ENCODE peak calls at places on chromosomes 4 and X, in six cellular contexts. F is MM.1S; T is cardiac fibroblast; E is CD4-positive, CD25-positive, alpha-beta regulatory T cell; R is fibroblast of lung; U is lower leg skin. C is an unnamed sample.

GRCh38 chrX:39896951-39897740 is 200.6 kb downstream of the BCOR start:
- DNase-seq in R (peak), F (no peak), U (no peak), E (no peak), T (peak), C (no peak)

GRCh38 chrX:131067846-131068745 is 9.9 kb downstream of the ARHGAP36 start:
- DNase-seq in U (no peak), E (no peak), T (no peak), F (no peak), R (no peak), C (peak)

GRCh38 chrX:619451-619811 is 11.2 kb upstream of the SHOX start:
- DNase-seq in U (peak), R (no peak), T (no peak), F (no peak), E (no peak), C (no peak)

GRCh38 chr4:112589207-112589606 is 47.5 kb downstream of the ZGRF1 start:
- DNase-seq in E (no peak), F (no peak), U (no peak), R (peak), T (peak), C (no peak)

GRCh38 chr4:55791666-55792065 is 27.9 kb upstream of the EXOC1L start:
- DNase-seq in U (no peak), T (peak), E (no peak), F (no peak), R (peak), C (no peak)

GRCh38 chr4:165563851-165564250 is 185.0 kb downstream of the CPE start:
- DNase-seq in F (no peak), E (no peak), U (no peak), T (no peak), R (peak), C (no peak)

GRCh38 chrX:112808007-112808406 is 32.6 kb downstream of the AMOT start:
- DNase-seq in E (no peak), U (no peak), T (no peak), F (no peak), R (no peak), C (no peak)

GRCh38 chrX:15242899-15243555 is 26.9 kb downstream of the ASB9 start:
- DNase-seq in R (peak), E (peak), F (peak), U (no peak), T (peak), C (peak)

GRCh38 chrX:132023117-132023895 is at the start of gene STK26:
- DNase-seq in U (peak), F (peak), E (peak), R (peak), T (peak), C (peak)

GRCh38 chr4:162866565-162866964 is 300.1 kb downstream of the NAF1 start:
- DNase-seq in U (no peak), T (no peak), R (no peak), F (no peak), E (no peak), C (no peak)

GRCh38 chr4:101140228-101140627 is 207.1 kb downstream of the PPP3CA start:
- DNase-seq in R (no peak), F (no peak), T (no peak), E (no peak), U (no peak), C (no peak)

DNA sequence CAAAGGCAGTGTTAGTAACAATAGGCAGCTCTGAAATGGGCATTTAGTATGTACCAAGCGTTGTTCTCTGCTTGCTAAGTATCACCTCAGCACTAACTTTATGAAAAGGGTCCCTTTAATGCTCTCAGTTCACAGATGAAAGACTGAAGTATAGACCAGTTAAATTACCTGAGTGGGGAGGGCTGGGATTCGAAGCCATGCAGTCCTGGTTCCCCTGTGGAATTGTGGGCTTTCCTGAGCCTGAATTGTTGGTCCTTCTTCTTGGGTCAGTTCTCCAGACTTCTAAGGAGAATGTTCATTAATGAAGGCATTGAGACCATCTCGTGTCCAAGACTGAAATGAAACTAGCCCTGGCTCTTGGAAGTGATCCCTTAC is 7.7 kb upstream of the PRDM8 start:
- DNase-seq in U (no peak), R (no peak), T (no peak), F (no peak), E (no peak), C (no peak)
- H3K4me3 ChIP-seq in U (no peak), R (peak), T (no peak), F (no peak), E (no peak), C (no peak)

GRCh38 chr4:183908284-183908683 is 3.2 kb downstream of the STOX2 start:
- DNase-seq in E (no peak), F (no peak), U (no peak), R (no peak), T (no peak), C (no peak)
- H3K4me3 ChIP-seq in E (no peak), F (no peak), U (no peak), R (no peak), T (no peak), C (no peak)

DNA sequence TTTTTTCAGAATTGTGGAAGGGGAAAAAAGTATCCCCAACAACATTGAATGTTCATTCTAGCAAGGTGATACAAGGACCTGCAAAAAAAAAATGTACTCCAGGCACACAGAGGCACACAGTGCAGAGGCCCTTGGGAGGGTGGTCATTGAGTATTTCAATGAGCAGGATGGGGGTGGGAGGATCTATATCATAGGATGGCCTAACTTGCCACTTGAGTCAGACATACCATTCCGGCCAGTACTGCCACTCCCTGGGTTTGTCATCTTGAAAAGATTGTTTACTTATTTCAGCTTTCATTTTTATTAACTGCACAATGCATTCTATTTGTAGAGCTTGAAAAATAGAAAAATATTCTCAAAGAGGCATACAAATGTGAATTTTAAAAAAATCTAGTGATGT is 18.7 kb downstream of the ZNF595 start:
- DNase-seq in T (no peak), E (no peak), F (no peak), U (no peak), R (no peak), C (no peak)
- H3K4me3 ChIP-seq in T (no peak), E (no peak), F (no peak), U (no peak), R (no peak), C (no peak)

GRCh38 chr4:151719045-151719743 is 41.6 kb downstream of the GATB start:
- DNase-seq in R (no peak), U (no peak), F (no peak), T (peak), E (no peak), C (no peak)
- H3K4me3 ChIP-seq in R (no peak), U (no peak), F (no peak), T (no peak), E (no peak), C (no peak)

GRCh38 chr4:86845593-86845992 is 3.6 kb downstream of the SLC10A6 start:
- DNase-seq in R (no peak), T (no peak), F (no peak), E (no peak), U (peak), C (no peak)

GRCh38 chr4:86846921-86847320 is 2.3 kb downstream of the SLC10A6 start:
- DNase-seq in E (no peak), F (no peak), T (peak), R (peak), U (no peak), C (no peak)

GRCh38 chr4:86847576-86847975 is 1.6 kb downstream of the SLC10A6 start:
- DNase-seq in T (no peak), U (no peak), F (no peak), R (no peak), E (no peak), C (no peak)

GRCh38 chr4:86848732-86849617 is at the start of gene SLC10A6:
- DNase-seq in U (peak), T (peak), R (no peak), F (no peak), E (no peak), C (no peak)

GRCh38 chr4:86848136-86848535 is 1.0 kb downstream of the SLC10A6 start:
- DNase-seq in U (no peak), T (no peak), E (no peak), F (no peak), R (peak), C (no peak)
- H3K4me3 ChIP-seq in U (peak), T (no peak), E (no peak), F (no peak), R (no peak), C (no peak)

GRCh38 chrX:153884136-153885076 is 1.6 kb downstream of the L1CAM start:
- DNase-seq in E (no peak), F (no peak), T (no peak), U (no peak), R (no peak), C (no peak)
- H3K4me3 ChIP-seq in E (no peak), F (no peak), T (no peak), U (no peak), R (no peak), C (no peak)

GRCh38 chr4:81605278-81605677 is 133.6 kb upstream of the RASGEF1B start:
- DNase-seq in T (no peak), E (no peak), R (no peak), U (no peak), F (no peak), C (peak)
- H3K4me3 ChIP-seq in T (no peak), E (no peak), R (no peak), U (no peak), F (no peak), C (no peak)